ENCODE peak calls at places on chromosomes 12 and 14, in seven cellular contexts. A is left ventricle myocardium inferior, R is lower leg skin, Z is lower lobe of right lung, O is RWPE1, Q is stomach, D is GM20000. F is an unnamed sample.

GRCh38 chr14:99329711-99330315 is 57.8 kb upstream of the BCL11B start:
- DNase-seq in A (no peak), R (no peak), Z (no peak), O (no peak), Q (no peak), D (no peak), F (no peak)

GRCh38 chr14:79375336-79375735 is 836.0 kb downstream of the DIO2 start:
- DNase-seq in A (no peak), R (no peak), Z (no peak), O (no peak), Q (no peak), D (no peak), F (no peak)

GRCh38 chr12:31819427-31819826 is 90.6 kb upstream of the AMN1 start:
- DNase-seq in A (no peak), R (no peak), Z (no peak), O (no peak), Q (no peak), D (no peak), F (no peak)

GRCh38 chr12:76346798-76347420 is 1.3 kb downstream of the BBS10 start:
- DNase-seq in A (no peak), R (peak), Z (no peak), O (peak), Q (no peak), D (peak), F (peak)

GRCh38 chr14:69056389-69056788 is 77.3 kb upstream of the ACTN1 start:
- DNase-seq in A (no peak), R (no peak), Z (no peak), O (peak), Q (no peak), D (no peak), F (no peak)

GRCh38 chr14:57057803-57058202 is 210.9 kb downstream of the EXOC5 start:
- DNase-seq in A (no peak), R (no peak), Z (no peak), O (no peak), Q (no peak), D (no peak), F (no peak)

GRCh38 chr12:29241821-29242591 is 92.9 kb downstream of the FAR2 start:
- DNase-seq in A (no peak), R (peak), Z (no peak), O (peak), Q (peak), D (peak), F (peak)

GRCh38 chr14:105925615-105926414 is 399.4 kb downstream of the TMEM121 start:
- DNase-seq in A (no peak), R (no peak), Z (peak), O (no peak), Q (no peak), D (no peak), F (no peak)

GRCh38 chr12:53699673-53700015 is 23.8 kb upstream of the ATP5MC2 start:
- DNase-seq in A (no peak), R (no peak), Z (no peak), O (no peak), Q (peak), D (no peak), F (no peak)

GRCh38 chr14:99995700-99996356 is 69.4 kb upstream of the EVL start:
- DNase-seq in A (peak), R (peak), Z (peak), O (peak), Q (peak), D (peak), F (no peak)

GRCh38 chr14:53401646-53402045 is 248.5 kb upstream of the DDHD1 start:
- DNase-seq in A (no peak), R (no peak), Z (no peak), O (no peak), Q (no peak), D (no peak), F (no peak)

GRCh38 chr12:49873361-49873934 is 30.3 kb downstream of the FAIM2 start:
- DNase-seq in A (peak), R (no peak), Z (no peak), O (no peak), Q (peak), D (no peak), F (no peak)

GRCh38 chr12:105330938-105331804 is 680 bp downstream of the C12orf75 start:
- DNase-seq in A (no peak), R (no peak), Z (no peak), O (peak), Q (peak), D (peak), F (no peak)

GRCh38 chr14:91269076-91269991 is 24.8 kb upstream of the GPR68 start:
- DNase-seq in A (no peak), R (no peak), Z (no peak), O (no peak), Q (no peak), D (no peak), F (no peak)

GRCh38 chr12:131386781-131387180 is 324.1 kb upstream of the SFSWAP start:
- DNase-seq in A (no peak), R (no peak), Z (no peak), O (no peak), Q (no peak), D (no peak), F (no peak)

GRCh38 chr12:69284131-69284530 is 44.8 kb downstream of the CPSF6 start:
- DNase-seq in A (peak), R (peak), Z (peak), O (peak), Q (peak), D (peak), F (peak)

GRCh38 chr14:99649219-99649618 is 4.3 kb downstream of the HHIPL1 start:
- DNase-seq in A (no peak), R (no peak), Z (no peak), O (no peak), Q (no peak), D (no peak), F (no peak)

GRCh38 chr12:59113831-59114273 is 193.5 kb upstream of the LRIG3 start:
- DNase-seq in A (peak), R (peak), Z (peak), O (peak), Q (peak), D (peak), F (peak)

GRCh38 chr12:70110085-70110484 is 133.1 kb upstream of the CNOT2 start:
- DNase-seq in A (no peak), R (no peak), Z (no peak), O (no peak), Q (no peak), D (no peak), F (no peak)

DNA sequence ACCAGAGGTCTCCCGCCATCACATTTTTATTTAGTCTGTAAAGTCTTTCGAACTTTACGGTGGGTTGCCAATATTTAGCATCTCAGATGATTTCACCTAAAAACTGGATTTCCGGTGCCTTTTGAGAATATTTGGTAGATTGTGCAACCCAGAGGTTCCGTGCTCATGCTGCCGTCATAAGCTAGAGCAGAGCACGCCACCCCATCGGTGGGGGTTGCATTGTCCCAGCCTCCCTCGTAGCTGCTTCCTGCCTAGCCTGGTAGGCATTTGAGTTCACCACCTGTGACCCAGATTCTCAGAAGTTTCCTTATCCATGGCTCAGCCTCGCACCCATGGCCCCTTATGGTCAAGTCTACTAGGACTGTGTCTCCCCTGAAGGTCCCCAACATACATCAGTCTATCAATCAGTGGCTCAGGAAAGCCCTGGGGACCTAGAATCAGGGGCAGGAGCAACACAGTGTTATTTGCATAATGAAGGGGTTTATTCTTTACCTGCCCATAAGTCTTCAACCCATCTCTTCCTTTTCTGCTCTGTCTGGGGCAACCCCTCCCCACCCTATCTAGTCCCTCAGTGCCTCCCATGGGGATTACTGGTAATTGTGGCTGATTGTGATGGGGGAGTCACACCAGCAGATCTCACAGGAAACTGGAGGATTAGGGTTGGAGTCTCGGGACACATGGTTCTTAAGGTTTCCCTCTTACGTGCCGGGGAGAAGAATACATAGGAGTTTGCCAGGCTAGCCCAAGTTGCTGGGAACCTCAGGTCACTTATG is 152.3 kb downstream of the PHETA1 start:
- DNase-seq in A (no peak), R (no peak), Z (no peak), O (no peak), Q (no peak), D (no peak), F (no peak)
- TF ChIP-seq CTCF in A (no peak), R (no peak), Z (no peak), O (no peak), Q (no peak), D (no peak), F (no peak)

DNA sequence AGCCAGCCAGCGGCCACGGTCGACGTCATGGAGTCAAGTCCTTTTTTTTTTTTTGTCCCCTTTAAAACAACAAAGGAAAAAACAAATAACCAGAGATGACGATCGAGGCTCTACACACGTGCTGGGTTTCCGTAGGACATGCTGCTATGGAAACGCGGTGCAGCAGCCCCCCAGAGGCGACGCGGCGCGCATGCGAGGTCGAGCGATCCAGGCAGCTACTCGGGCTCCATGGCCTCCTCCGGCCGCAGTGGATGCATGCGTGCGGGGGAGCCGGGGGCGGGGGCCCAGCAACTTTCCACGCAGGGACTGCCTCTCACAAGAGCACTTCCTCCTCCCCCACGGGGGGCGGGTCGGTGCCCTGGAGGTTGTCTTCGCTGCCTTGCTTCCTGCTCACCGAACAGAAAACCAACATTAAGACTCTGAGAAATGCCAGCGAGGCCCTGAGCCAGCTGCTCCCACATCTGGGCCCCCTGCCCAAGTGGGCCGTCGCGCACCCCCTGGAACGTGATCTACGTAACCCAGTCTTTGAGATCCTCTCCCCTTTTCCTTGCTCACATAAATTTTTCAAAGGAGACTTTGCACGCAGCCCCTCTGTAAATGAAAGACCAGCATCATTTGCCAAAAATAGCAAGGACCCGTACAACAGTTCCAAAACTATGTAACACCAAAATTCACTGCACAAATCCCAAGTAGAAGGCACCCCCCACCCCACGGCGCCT is 30.7 kb downstream of the P2RX4 start:
- DNase-seq in A (peak), R (peak), Z (peak), O (no peak), Q (peak), D (peak), F (peak)
- TF ChIP-seq CTCF in A (no peak), R (no peak), Z (no peak), O (no peak), Q (no peak), D (no peak), F (no peak)

GRCh38 chr12:79691299-79692248 is 810 bp upstream of the PAWR start:
- DNase-seq in A (no peak), R (peak), Z (no peak), O (peak), Q (no peak), D (no peak), F (no peak)

GRCh38 chr12:79690156-79690605 is 583 bp downstream of the PAWR start:
- DNase-seq in A (no peak), R (no peak), Z (peak), O (no peak), Q (peak), D (no peak), F (no peak)

GRCh38 chr12:79692249-79692619 is 1.5 kb upstream of the PAWR start:
- DNase-seq in A (no peak), R (no peak), Z (no peak), O (no peak), Q (no peak), D (no peak), F (no peak)

GRCh38 chr12:79689477-79690155 is 1.1 kb downstream of the PAWR start:
- DNase-seq in A (peak), R (peak), Z (peak), O (no peak), Q (peak), D (peak), F (no peak)

GRCh38 chr12:79690606-79691298 is at the start of gene PAWR:
- DNase-seq in A (peak), R (peak), Z (peak), O (peak), Q (peak), D (peak), F (no peak)
- TF ChIP-seq CTCF in A (peak), R (no peak), Z (peak), O (peak), Q (no peak), D (peak), F (peak)

GRCh38 chr14:26204954-26205479 is 392.8 kb downstream of the NOVA1 start:
- DNase-seq in A (peak), R (peak), Z (peak), O (no peak), Q (peak), D (no peak), F (no peak)

GRCh38 chr14:26204362-26204953 is 393.4 kb downstream of the NOVA1 start:
- DNase-seq in A (no peak), R (no peak), Z (no peak), O (no peak), Q (no peak), D (no peak), F (no peak)

GRCh38 chr14:26200675-26201074 is 397.2 kb downstream of the NOVA1 start:
- DNase-seq in A (no peak), R (no peak), Z (no peak), O (peak), Q (no peak), D (no peak), F (no peak)

DNA sequence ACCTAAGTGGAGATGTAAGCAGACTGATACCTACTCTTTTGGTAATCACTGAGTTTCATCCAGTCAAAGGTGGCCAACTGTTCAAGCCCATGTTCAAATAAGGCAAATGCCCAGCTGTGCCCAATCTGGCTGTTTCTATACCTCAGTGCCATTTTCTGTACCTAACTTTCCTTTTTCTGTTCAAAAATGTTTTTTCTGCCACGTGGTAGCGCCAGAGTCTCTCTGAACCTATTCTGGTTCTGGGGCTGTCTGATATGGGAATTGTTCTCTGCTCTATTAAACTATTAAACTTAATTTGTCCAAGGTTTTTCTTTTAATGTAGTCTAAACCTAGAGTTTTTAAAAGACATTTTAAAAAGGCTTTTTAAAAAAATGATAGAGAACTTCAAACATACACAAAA is 391.2 kb downstream of the NOVA1 start:
- DNase-seq in A (no peak), R (no peak), Z (no peak), O (no peak), Q (no peak), D (no peak), F (no peak)
- TF ChIP-seq CTCF in A (no peak), R (no peak), Z (no peak), O (no peak), Q (no peak), D (no peak), F (no peak)

DNA sequence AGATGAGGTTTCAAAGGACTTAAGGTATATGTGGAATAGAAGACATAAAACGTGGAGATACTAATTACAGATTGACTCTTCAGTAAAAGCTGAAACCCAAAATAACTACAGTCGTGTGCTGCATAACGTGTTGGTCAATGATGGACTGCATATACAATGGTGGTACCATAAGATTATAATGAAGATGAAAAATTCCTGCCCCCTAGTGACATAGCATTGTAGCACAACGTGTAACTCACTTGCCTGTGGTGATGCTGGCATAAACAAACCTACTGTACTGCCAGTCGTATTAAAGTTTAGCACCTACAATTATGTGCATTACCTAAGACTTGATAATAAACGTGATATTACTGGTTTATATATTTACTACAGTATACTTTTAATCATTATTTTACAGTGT is 150.3 kb downstream of the LRRK2 start:
- DNase-seq in A (no peak), R (no peak), Z (no peak), O (no peak), Q (no peak), D (no peak), F (no peak)
- TF ChIP-seq CTCF in A (peak), R (no peak), Z (peak), O (no peak), Q (no peak), D (no peak), F (peak)

GRCh38 chr12:24708718-24709117 is 240.2 kb downstream of the BCAT1 start:
- DNase-seq in A (no peak), R (no peak), Z (no peak), O (no peak), Q (no peak), D (no peak), F (no peak)
- TF ChIP-seq CTCF in A (no peak), R (no peak), Z (no peak), O (no peak), Q (no peak), D (no peak), F (no peak)

GRCh38 chr14:24298892-24299254 is 707 bp downstream of the DHRS1 start:
- DNase-seq in A (no peak), R (no peak), Z (no peak), O (peak), Q (no peak), D (no peak), F (no peak)
- TF ChIP-seq CTCF in A (no peak), R (no peak), Z (no peak), O (no peak), Q (no peak), D (no peak), F (no peak)